ENCODE peak calls at places on chromosomes 13 and 19, in eight cellular contexts. One of them, this sample, is unnamed.
A peak's percentile ranks its signal among the peaks of the same experiment; 100 is the strongest.

GRCh38 chr19:10289836-10290438 is at the start of gene ICAM5:
- DNase-seq in ovary: no peak
- DNase-seq in left ventricle myocardium inferior: no peak
- DNase-seq in aorta: no peak
- DNase-seq in mesenchymal stem cell: no peak
- DNase-seq in CD8-positive, alpha-beta memory T cell: no peak
- DNase-seq in Peyer's patch: no peak
- DNase-seq in uterus: no peak
- DNase-seq in this sample: no peak

GRCh38 chr13:31885994-31886393 is 145.6 kb upstream of the FRY start:
- DNase-seq in aorta: no peak
- DNase-seq in ovary: no peak
- DNase-seq in left ventricle myocardium inferior: no peak
- DNase-seq in uterus: no peak
- DNase-seq in Peyer's patch: no peak
- DNase-seq in CD8-positive, alpha-beta memory T cell: no peak
- DNase-seq in mesenchymal stem cell: peak; percentile 18
- DNase-seq in this sample: no peak

GRCh38 chr19:56507446-56508281 is at the start of gene ZNF471:
- DNase-seq in Peyer's patch: peak; percentile 84
- DNase-seq in ovary: peak; percentile 99
- DNase-seq in mesenchymal stem cell: peak; percentile 99
- DNase-seq in aorta: peak; percentile 100
- DNase-seq in CD8-positive, alpha-beta memory T cell: peak; percentile 80
- DNase-seq in left ventricle myocardium inferior: peak; percentile 99
- DNase-seq in uterus: peak; percentile 99
- DNase-seq in this sample: peak; percentile 97

GRCh38 chr13:81606074-81606473 is 1265.1 kb upstream of the SPRY2 start:
- DNase-seq in Peyer's patch: no peak
- DNase-seq in ovary: no peak
- DNase-seq in uterus: no peak
- DNase-seq in CD8-positive, alpha-beta memory T cell: no peak
- DNase-seq in left ventricle myocardium inferior: no peak
- DNase-seq in mesenchymal stem cell: no peak
- DNase-seq in aorta: peak; percentile 67
- DNase-seq in this sample: no peak

GRCh38 chr19:13784731-13785452 is 10.4 kb upstream of the ZSWIM4 start:
- DNase-seq in mesenchymal stem cell: peak; percentile 66
- DNase-seq in CD8-positive, alpha-beta memory T cell: peak; percentile 62
- DNase-seq in left ventricle myocardium inferior: peak; percentile 71
- DNase-seq in uterus: peak; percentile 63
- DNase-seq in Peyer's patch: peak; percentile 71
- DNase-seq in ovary: peak; percentile 64
- DNase-seq in aorta: peak; percentile 95
- DNase-seq in this sample: peak; percentile 85

GRCh38 chr13:50379584-50379983 is 364.3 kb downstream of the KCNRG start:
- DNase-seq in aorta: no peak
- DNase-seq in left ventricle myocardium inferior: no peak
- DNase-seq in mesenchymal stem cell: no peak
- DNase-seq in ovary: no peak
- DNase-seq in uterus: no peak
- DNase-seq in CD8-positive, alpha-beta memory T cell: no peak
- DNase-seq in Peyer's patch: no peak
- DNase-seq in this sample: no peak

GRCh38 chr19:8576273-8576993 is 809 bp downstream of the MYO1F start:
- DNase-seq in ovary: no peak
- DNase-seq in Peyer's patch: peak; percentile 45
- DNase-seq in aorta: no peak
- DNase-seq in mesenchymal stem cell: no peak
- DNase-seq in uterus: no peak
- DNase-seq in left ventricle myocardium inferior: no peak
- DNase-seq in CD8-positive, alpha-beta memory T cell: no peak
- DNase-seq in this sample: no peak

GRCh38 chr19:8194528-8195275 is 14.5 kb upstream of the CERS4 start:
- DNase-seq in uterus: no peak
- DNase-seq in left ventricle myocardium inferior: no peak
- DNase-seq in CD8-positive, alpha-beta memory T cell: peak; percentile 56
- DNase-seq in Peyer's patch: peak; percentile 80
- DNase-seq in ovary: no peak
- DNase-seq in aorta: no peak
- DNase-seq in mesenchymal stem cell: no peak
- DNase-seq in this sample: peak; percentile 35

GRCh38 chr13:75222031-75222430 is 259.9 kb downstream of the TBC1D4 start:
- DNase-seq in Peyer's patch: no peak
- DNase-seq in left ventricle myocardium inferior: no peak
- DNase-seq in aorta: no peak
- DNase-seq in ovary: no peak
- DNase-seq in mesenchymal stem cell: no peak
- DNase-seq in uterus: no peak
- DNase-seq in CD8-positive, alpha-beta memory T cell: no peak
- DNase-seq in this sample: no peak

GRCh38 chr19:30719991-30720329 is 347.8 kb downstream of the ZNF536 start:
- DNase-seq in Peyer's patch: no peak
- DNase-seq in mesenchymal stem cell: peak; percentile 4
- DNase-seq in uterus: peak; percentile 28
- DNase-seq in ovary: peak; percentile 37
- DNase-seq in CD8-positive, alpha-beta memory T cell: no peak
- DNase-seq in left ventricle myocardium inferior: no peak
- DNase-seq in aorta: no peak
- DNase-seq in this sample: no peak

GRCh38 chr19:42396248-42396541 is 6.1 kb upstream of the CNFN start:
- DNase-seq in Peyer's patch: no peak
- DNase-seq in uterus: no peak
- DNase-seq in aorta: no peak
- DNase-seq in left ventricle myocardium inferior: no peak
- DNase-seq in mesenchymal stem cell: no peak
- DNase-seq in ovary: no peak
- DNase-seq in CD8-positive, alpha-beta memory T cell: no peak
- DNase-seq in this sample: no peak

GRCh38 chr13:28819046-28819747 is 942 bp upstream of the MTUS2 start:
- DNase-seq in CD8-positive, alpha-beta memory T cell: no peak
- DNase-seq in left ventricle myocardium inferior: no peak
- DNase-seq in uterus: peak; percentile 19
- DNase-seq in aorta: no peak
- DNase-seq in Peyer's patch: no peak
- DNase-seq in ovary: no peak
- DNase-seq in mesenchymal stem cell: peak; percentile 31
- DNase-seq in this sample: no peak
- H3K4me3 ChIP-seq in CD8-positive, alpha-beta memory T cell: no peak overlapping the region
- H3K4me3 ChIP-seq in left ventricle myocardium inferior: peak overlapping the region; percentile 71
- H3K4me3 ChIP-seq in uterus: no peak overlapping the region
- H3K4me3 ChIP-seq in aorta: peak overlapping the region; percentile 90
- H3K4me3 ChIP-seq in Peyer's patch: no peak overlapping the region
- H3K4me3 ChIP-seq in ovary: no peak overlapping the region
- H3K4me3 ChIP-seq in mesenchymal stem cell: peak overlapping the region; percentile 69
- H3K4me3 ChIP-seq in this sample: peak overlapping the region; percentile 31

GRCh38 chr19:29697523-29698261 is 17.4 kb downstream of the C19orf12 start:
- DNase-seq in Peyer's patch: no peak
- DNase-seq in left ventricle myocardium inferior: no peak
- DNase-seq in aorta: peak; percentile 53
- DNase-seq in mesenchymal stem cell: no peak
- DNase-seq in ovary: no peak
- DNase-seq in uterus: no peak
- DNase-seq in CD8-positive, alpha-beta memory T cell: no peak
- DNase-seq in this sample: no peak

GRCh38 chr19:29694166-29694565 is 20.9 kb downstream of the C19orf12 start:
- DNase-seq in left ventricle myocardium inferior: no peak
- DNase-seq in Peyer's patch: no peak
- DNase-seq in mesenchymal stem cell: no peak
- DNase-seq in aorta: no peak
- DNase-seq in uterus: no peak
- DNase-seq in CD8-positive, alpha-beta memory T cell: no peak
- DNase-seq in ovary: no peak
- DNase-seq in this sample: no peak

GRCh38 chr19:29699861-29700260 is 15.2 kb downstream of the C19orf12 start:
- DNase-seq in CD8-positive, alpha-beta memory T cell: no peak
- DNase-seq in left ventricle myocardium inferior: no peak
- DNase-seq in Peyer's patch: no peak
- DNase-seq in aorta: peak; percentile 40
- DNase-seq in mesenchymal stem cell: no peak
- DNase-seq in uterus: no peak
- DNase-seq in ovary: no peak
- DNase-seq in this sample: no peak

GRCh38 chr19:29694669-29695627 is 20.1 kb downstream of the C19orf12 start:
- DNase-seq in aorta: peak; percentile 94
- DNase-seq in Peyer's patch: peak; percentile 80
- DNase-seq in mesenchymal stem cell: peak; percentile 75
- DNase-seq in left ventricle myocardium inferior: peak; percentile 82
- DNase-seq in CD8-positive, alpha-beta memory T cell: peak; percentile 75
- DNase-seq in ovary: peak; percentile 66
- DNase-seq in uterus: peak; percentile 80
- DNase-seq in this sample: peak; percentile 82

DNA sequence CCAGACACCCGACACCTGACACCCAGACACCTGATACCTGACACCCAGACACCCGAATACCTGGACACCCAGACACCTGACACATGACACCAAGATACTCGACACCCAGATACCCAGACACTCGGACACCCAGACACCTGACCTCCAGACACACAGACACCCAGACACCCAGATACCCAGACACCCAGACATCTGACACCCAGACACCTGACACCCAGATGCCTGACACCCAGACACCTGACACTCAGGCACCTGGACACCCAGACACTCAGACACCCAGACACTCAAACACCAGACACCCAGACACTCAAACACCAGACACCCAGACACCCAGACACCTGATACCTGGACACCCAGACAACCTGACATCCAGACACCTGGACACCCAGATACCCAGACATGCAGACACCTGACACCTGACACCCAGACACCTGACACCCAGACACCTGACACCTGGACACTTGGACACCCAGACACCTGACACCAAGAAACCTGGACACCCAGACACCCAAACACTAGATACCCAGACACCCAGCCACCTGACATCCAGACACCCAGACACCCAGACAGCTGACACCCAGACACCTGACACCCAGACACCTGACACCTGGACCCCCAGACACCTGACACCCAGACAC is 18.9 kb downstream of the C19orf12 start:
- DNase-seq in CD8-positive, alpha-beta memory T cell: no peak
- DNase-seq in aorta: peak; percentile 36
- DNase-seq in Peyer's patch: no peak
- DNase-seq in uterus: no peak
- DNase-seq in left ventricle myocardium inferior: no peak
- DNase-seq in ovary: no peak
- DNase-seq in mesenchymal stem cell: no peak
- DNase-seq in this sample: no peak
- H3K27ac ChIP-seq in CD8-positive, alpha-beta memory T cell: peak overlapping the region; percentile 18
- H3K27ac ChIP-seq in aorta: no peak overlapping the region
- H3K27ac ChIP-seq in Peyer's patch: no peak overlapping the region
- H3K27ac ChIP-seq in uterus: no peak overlapping the region
- H3K27ac ChIP-seq in left ventricle myocardium inferior: no peak overlapping the region
- H3K27ac ChIP-seq in ovary: no peak overlapping the region
- H3K27ac ChIP-seq in mesenchymal stem cell: no peak overlapping the region
- H3K27ac ChIP-seq in this sample: no peak overlapping the region

DNA sequence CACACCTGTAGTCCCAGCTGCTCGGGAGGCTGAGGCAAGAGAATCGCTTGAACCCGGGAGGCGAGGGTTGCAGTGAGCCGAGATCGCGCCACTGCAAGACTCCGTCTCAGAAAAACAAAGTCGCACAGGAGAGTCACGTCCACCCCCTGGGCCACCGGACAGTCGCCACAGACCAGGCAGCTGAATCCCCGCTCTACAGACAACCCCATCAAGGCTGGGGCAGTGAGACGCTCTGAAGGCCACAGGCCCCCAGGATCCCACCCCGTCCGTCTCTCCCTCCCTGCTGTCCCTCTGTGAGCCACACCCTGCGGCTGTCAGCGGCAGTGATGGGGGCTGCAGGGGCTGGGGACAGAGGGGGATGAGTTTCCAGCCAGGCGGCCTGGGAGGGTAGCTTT is 15.5 kb upstream of the PTBP1 start:
- DNase-seq in aorta: no peak
- DNase-seq in Peyer's patch: no peak
- DNase-seq in left ventricle myocardium inferior: no peak
- DNase-seq in CD8-positive, alpha-beta memory T cell: no peak
- DNase-seq in uterus: no peak
- DNase-seq in ovary: no peak
- DNase-seq in mesenchymal stem cell: no peak
- DNase-seq in this sample: no peak
- H3K4me3 ChIP-seq in aorta: no peak overlapping the region
- H3K4me3 ChIP-seq in Peyer's patch: no peak overlapping the region
- H3K4me3 ChIP-seq in left ventricle myocardium inferior: peak overlapping the region; percentile 61
- H3K4me3 ChIP-seq in CD8-positive, alpha-beta memory T cell: no peak overlapping the region
- H3K4me3 ChIP-seq in uterus: no peak overlapping the region
- H3K4me3 ChIP-seq in ovary: no peak overlapping the region
- H3K4me3 ChIP-seq in mesenchymal stem cell: no peak overlapping the region
- H3K4me3 ChIP-seq in this sample: no peak overlapping the region

GRCh38 chr19:17843908-17844490 is 3.8 kb downstream of the JAK3 start:
- DNase-seq in aorta: no peak
- DNase-seq in left ventricle myocardium inferior: no peak
- DNase-seq in Peyer's patch: no peak
- DNase-seq in CD8-positive, alpha-beta memory T cell: no peak
- DNase-seq in uterus: no peak
- DNase-seq in ovary: no peak
- DNase-seq in mesenchymal stem cell: no peak
- DNase-seq in this sample: no peak
- H3K27ac ChIP-seq in aorta: no peak overlapping the region
- H3K27ac ChIP-seq in left ventricle myocardium inferior: no peak overlapping the region
- H3K27ac ChIP-seq in Peyer's patch: no peak overlapping the region
- H3K27ac ChIP-seq in CD8-positive, alpha-beta memory T cell: no peak overlapping the region
- H3K27ac ChIP-seq in uterus: no peak overlapping the region
- H3K27ac ChIP-seq in ovary: no peak overlapping the region
- H3K27ac ChIP-seq in mesenchymal stem cell: no peak overlapping the region
- H3K27ac ChIP-seq in this sample: no peak overlapping the region

DNA sequence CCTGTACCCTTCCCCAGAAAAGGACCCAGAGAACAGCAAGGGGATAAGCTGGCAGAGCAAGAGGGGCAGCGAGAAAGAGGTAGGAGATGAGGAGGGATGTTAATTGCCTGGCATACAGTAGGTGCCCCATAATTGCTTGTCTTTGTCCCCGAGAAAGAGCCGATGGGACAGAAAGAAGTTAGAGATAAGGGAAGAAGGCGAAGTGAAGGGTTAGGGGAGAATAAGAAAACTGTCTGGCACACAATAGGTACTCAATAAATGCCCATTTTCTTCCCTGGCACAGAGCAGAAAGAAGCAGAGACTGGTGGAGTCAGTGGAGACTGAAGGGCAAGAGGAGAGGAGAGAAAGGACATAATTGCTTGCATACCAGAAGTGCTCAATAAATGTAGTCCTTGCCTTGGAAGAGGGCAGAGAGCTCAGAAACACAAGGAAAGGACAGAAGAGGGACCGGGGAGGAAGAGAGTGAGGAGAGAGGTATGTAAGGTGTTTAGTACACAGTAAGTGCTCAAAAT is 15.9 kb downstream of the JOSD2 start:
- DNase-seq in aorta: no peak
- DNase-seq in mesenchymal stem cell: no peak
- DNase-seq in uterus: no peak
- DNase-seq in left ventricle myocardium inferior: no peak
- DNase-seq in Peyer's patch: no peak
- DNase-seq in ovary: no peak
- DNase-seq in CD8-positive, alpha-beta memory T cell: no peak
- DNase-seq in this sample: no peak
- H3K4me3 ChIP-seq in aorta: no peak overlapping the region
- H3K4me3 ChIP-seq in mesenchymal stem cell: no peak overlapping the region
- H3K4me3 ChIP-seq in uterus: no peak overlapping the region
- H3K4me3 ChIP-seq in left ventricle myocardium inferior: no peak overlapping the region
- H3K4me3 ChIP-seq in Peyer's patch: no peak overlapping the region
- H3K4me3 ChIP-seq in ovary: no peak overlapping the region
- H3K4me3 ChIP-seq in CD8-positive, alpha-beta memory T cell: no peak overlapping the region
- H3K4me3 ChIP-seq in this sample: no peak overlapping the region

This sample was measured in stomach.